ENCODE peak calls at places on chromosomes 12 and 14, in ten cellular contexts. O is GM06990; Q is transverse colon; M is skeletal muscle cell; R is mesendoderm; I is cardiac muscle cell; A is GM23338; U is psoas muscle; T is naive thymus-derived CD4-positive, alpha-beta T cell; X is tibial nerve. D is an unnamed sample.

GRCh38 chr12:31001581-31002360 is 71.9 kb upstream of the DDX11 start:
- DNase-seq in O (no peak), Q (no peak), M (no peak), R (no peak), I (no peak), A (no peak), U (no peak), T (no peak), X (no peak), D (no peak)

GRCh38 chr12:31119531-31120211 is 46.0 kb downstream of the DDX11 start:
- DNase-seq in O (no peak), Q (no peak), M (no peak), R (no peak), I (no peak), A (no peak), U (no peak), T (peak), X (no peak), D (no peak)

GRCh38 chr14:73452341-73453191 is 5.8 kb downstream of the NUMB start:
- DNase-seq in O (no peak), Q (no peak), M (peak), R (no peak), I (no peak), A (no peak), U (no peak), T (no peak), X (no peak), D (no peak)

GRCh38 chr12:78931466-78931990 is 67.0 kb downstream of the SYT1 start:
- DNase-seq in O (no peak), Q (no peak), M (no peak), R (no peak), I (no peak), A (peak), U (no peak), T (no peak), X (no peak), D (no peak)

GRCh38 chr12:54596526-54596946 is 8.1 kb upstream of the PPP1R1A start:
- DNase-seq in O (no peak), Q (peak), M (no peak), R (peak), I (peak), A (peak), U (peak), T (peak), X (peak), D (peak)

GRCh38 chr14:57871487-57872080 is 5.7 kb upstream of the SLC35F4 start:
- DNase-seq in O (no peak), Q (no peak), M (peak), R (peak), I (peak), A (peak), U (no peak), T (no peak), X (no peak), D (no peak)

GRCh38 chr12:120091371-120092090 is 25.0 kb downstream of the RAB35 start:
- DNase-seq in O (no peak), Q (no peak), M (no peak), R (no peak), I (no peak), A (no peak), U (no peak), T (no peak), X (no peak), D (no peak)

GRCh38 chr14:31420013-31420318 is 384 bp downstream of the HEATR5A start:
- DNase-seq in O (peak), Q (peak), M (no peak), R (no peak), I (peak), A (peak), U (peak), T (peak), X (no peak), D (peak)

GRCh38 chr14:103123634-103124500 is 606 bp downstream of the TNFAIP2 start:
- DNase-seq in O (no peak), Q (no peak), M (no peak), R (no peak), I (no peak), A (peak), U (peak), T (no peak), X (peak), D (peak)

GRCh38 chr12:3533703-3534386 is 42.8 kb downstream of the PRMT8 start:
- DNase-seq in O (no peak), Q (peak), M (no peak), R (peak), I (peak), A (no peak), U (no peak), T (no peak), X (no peak), D (no peak)

GRCh38 chr12:3532931-3533702 is 42.1 kb downstream of the PRMT8 start:
- DNase-seq in O (no peak), Q (no peak), M (no peak), R (no peak), I (no peak), A (no peak), U (no peak), T (no peak), X (no peak), D (no peak)

GRCh38 chr12:3535431-3535841 is 44.4 kb downstream of the PRMT8 start:
- DNase-seq in O (no peak), Q (no peak), M (no peak), R (no peak), I (no peak), A (no peak), U (no peak), T (no peak), X (no peak), D (no peak)

GRCh38 chr12:3536096-3536875 is 45.3 kb downstream of the PRMT8 start:
- DNase-seq in O (no peak), Q (no peak), M (no peak), R (no peak), I (no peak), A (no peak), U (no peak), T (no peak), X (no peak), D (no peak)

GRCh38 chr12:3534511-3534910 is 43.5 kb downstream of the PRMT8 start:
- DNase-seq in O (no peak), Q (no peak), M (no peak), R (no peak), I (no peak), A (no peak), U (no peak), T (no peak), X (no peak), D (no peak)
- H3K4me3 ChIP-seq in O (no peak), Q (no peak), M (no peak), R (no peak), I (no peak), A (no peak), U (no peak), T (no peak), X (no peak), D (no peak)

GRCh38 chr12:6827437-6827894 is 741 bp upstream of the P3H3 start:
- DNase-seq in O (no peak), Q (peak), M (peak), R (peak), I (peak), A (peak), U (peak), T (no peak), X (peak), D (peak)
- H3K4me3 ChIP-seq in O (no peak), Q (no peak), M (peak), R (no peak), I (no peak), A (peak), U (no peak), T (no peak), X (no peak), D (peak)

DNA sequence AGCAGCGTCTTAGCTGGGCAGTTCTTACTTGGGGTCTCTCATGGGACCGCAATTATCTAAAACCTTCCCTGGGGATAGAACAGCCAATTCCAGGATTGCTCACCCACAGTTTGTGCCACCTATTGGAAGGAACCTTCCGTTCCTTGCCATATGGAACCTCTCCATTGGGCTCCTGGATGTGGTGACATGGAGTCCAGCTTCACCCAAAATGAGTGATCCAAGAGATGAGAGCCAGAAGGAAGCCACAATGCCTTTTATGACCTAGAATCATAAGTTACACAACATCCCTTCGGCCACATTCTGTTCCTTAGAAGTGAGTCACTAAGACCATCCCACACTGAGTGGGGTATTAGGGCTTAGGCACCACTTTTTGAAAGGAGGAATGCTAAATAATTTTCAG is 164.4 kb downstream of the FBXL14 start:
- DNase-seq in O (no peak), Q (no peak), M (peak), R (no peak), I (no peak), A (no peak), U (no peak), T (no peak), X (no peak), D (no peak)
- H3K4me3 ChIP-seq in O (no peak), Q (no peak), M (no peak), R (no peak), I (no peak), A (no peak), U (no peak), T (no peak), X (no peak), D (no peak)

DNA sequence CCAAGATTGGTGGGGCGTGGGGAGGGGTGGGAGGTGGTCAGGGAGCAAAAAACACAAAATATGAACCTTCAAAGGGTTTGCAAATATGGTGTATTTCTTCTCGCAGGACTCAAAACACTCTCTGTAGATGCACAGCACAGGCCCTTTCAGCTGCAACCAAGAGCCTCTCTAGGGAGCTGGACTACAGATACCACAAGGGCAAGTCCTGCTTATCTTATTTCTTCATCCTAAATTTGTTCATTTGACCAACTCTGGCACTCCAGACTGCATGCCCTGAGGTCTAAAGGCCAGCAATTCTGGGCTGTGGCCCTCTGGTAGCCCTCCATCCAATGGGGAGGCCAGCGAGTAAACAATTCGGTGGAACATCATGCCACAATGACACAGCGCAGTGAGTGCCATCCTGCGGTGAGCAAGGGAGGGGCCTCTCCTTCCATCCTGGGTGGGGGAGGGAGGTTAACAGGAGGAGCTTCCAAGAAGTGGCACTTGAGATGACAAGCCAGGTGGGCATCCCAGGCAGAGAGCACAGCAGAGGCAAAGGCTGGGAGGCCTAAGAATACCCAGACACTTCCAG is 616 bp upstream of the SELPLG start:
- DNase-seq in O (no peak), Q (peak), M (no peak), R (peak), I (no peak), A (no peak), U (no peak), T (peak), X (no peak), D (no peak)
- H3K4me3 ChIP-seq in O (peak), Q (no peak), M (no peak), R (no peak), I (no peak), A (no peak), U (no peak), T (peak), X (no peak), D (no peak)

DNA sequence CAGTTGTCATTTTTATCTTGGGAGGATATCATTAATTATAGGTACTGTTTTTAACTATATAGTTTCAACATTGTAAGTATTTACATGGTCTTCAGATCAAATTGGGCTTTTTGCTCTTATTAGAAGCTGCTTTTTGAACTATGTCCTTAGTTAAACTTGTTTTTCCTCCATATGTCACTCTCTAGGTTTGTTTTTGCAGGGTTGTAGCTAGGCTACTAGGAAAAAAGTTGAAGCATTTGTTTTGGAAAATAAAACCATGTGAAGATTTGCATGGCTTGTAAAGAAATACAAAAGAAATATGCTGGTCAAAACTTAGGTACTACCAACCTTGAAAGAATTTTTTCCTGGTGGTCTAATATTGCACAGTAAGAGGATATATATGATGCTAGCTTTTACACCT is 3.4 kb downstream of the ARID2 start:
- DNase-seq in O (no peak), Q (no peak), M (no peak), R (no peak), I (no peak), A (no peak), U (no peak), T (no peak), X (no peak), D (no peak)
- H3K4me3 ChIP-seq in O (peak), Q (no peak), M (no peak), R (no peak), I (peak), A (peak), U (peak), T (peak), X (no peak), D (no peak)

GRCh38 chr12:69154585-69155363 is 84.6 kb upstream of the CPSF6 start:
- DNase-seq in O (peak), Q (peak), M (peak), R (peak), I (peak), A (peak), U (peak), T (peak), X (peak), D (peak)
- H3K4me3 ChIP-seq in O (no peak), Q (no peak), M (no peak), R (no peak), I (no peak), A (no peak), U (no peak), T (no peak), X (no peak), D (no peak)

GRCh38 chr12:55730447-55730820 is 1.6 kb upstream of the CD63 start:
- DNase-seq in O (no peak), Q (no peak), M (no peak), R (no peak), I (no peak), A (no peak), U (no peak), T (no peak), X (no peak), D (no peak)
- H3K4me3 ChIP-seq in O (peak), Q (no peak), M (peak), R (no peak), I (peak), A (peak), U (peak), T (peak), X (peak), D (peak)